ENCODE peak calls at places on chromosomes 3 and 15, in seven cellular contexts. One of them, this sample, is unnamed.

GRCh38 chr3:101203411-101203810 is 117.0 kb downstream of the IMPG2 start:
- DNase-seq in CD8-positive, alpha-beta memory T cell: no peak
- DNase-seq in hepatocyte: no peak
- DNase-seq in adrenal gland: no peak
- DNase-seq in hepatic stellate cell: no peak
- DNase-seq in hypothalamus: no peak
- DNase-seq in cardiac muscle cell: no peak
- DNase-seq in this sample: no peak

GRCh38 chr15:32908921-32909320 is 191.1 kb downstream of the GREM1 start:
- DNase-seq in hepatocyte: no peak
- DNase-seq in hypothalamus: no peak
- DNase-seq in cardiac muscle cell: no peak
- DNase-seq in adrenal gland: no peak
- DNase-seq in CD8-positive, alpha-beta memory T cell: no peak
- DNase-seq in hepatic stellate cell: no peak
- DNase-seq in this sample: no peak

GRCh38 chr15:74227968-74228722 is 8.0 kb upstream of the CCDC33 start:
- DNase-seq in hypothalamus: no peak
- DNase-seq in CD8-positive, alpha-beta memory T cell: no peak
- DNase-seq in cardiac muscle cell: no peak
- DNase-seq in hepatocyte: no peak
- DNase-seq in adrenal gland: no peak
- DNase-seq in hepatic stellate cell: no peak
- DNase-seq in this sample: no peak

GRCh38 chr3:37243811-37244748 is 69.7 kb upstream of the LRRFIP2 start:
- DNase-seq in adrenal gland: peak
- DNase-seq in hypothalamus: no peak
- DNase-seq in hepatocyte: peak
- DNase-seq in cardiac muscle cell: peak
- DNase-seq in hepatic stellate cell: peak
- DNase-seq in CD8-positive, alpha-beta memory T cell: peak
- DNase-seq in this sample: peak

GRCh38 chr3:35194666-35195065 is 444.7 kb upstream of the ARPP21 start:
- DNase-seq in hepatocyte: no peak
- DNase-seq in adrenal gland: no peak
- DNase-seq in CD8-positive, alpha-beta memory T cell: no peak
- DNase-seq in cardiac muscle cell: no peak
- DNase-seq in hypothalamus: no peak
- DNase-seq in hepatic stellate cell: no peak
- DNase-seq in this sample: no peak

GRCh38 chr15:78171864-78172472 is 22.8 kb downstream of the IDH3A start:
- DNase-seq in hepatic stellate cell: no peak
- DNase-seq in hepatocyte: no peak
- DNase-seq in cardiac muscle cell: no peak
- DNase-seq in hypothalamus: no peak
- DNase-seq in adrenal gland: no peak
- DNase-seq in CD8-positive, alpha-beta memory T cell: no peak
- DNase-seq in this sample: no peak

GRCh38 chr3:78645628-78646310 is 1122.0 kb downstream of the ROBO1 start:
- DNase-seq in hypothalamus: no peak
- DNase-seq in cardiac muscle cell: peak
- DNase-seq in CD8-positive, alpha-beta memory T cell: no peak
- DNase-seq in hepatic stellate cell: peak
- DNase-seq in hepatocyte: peak
- DNase-seq in adrenal gland: no peak
- DNase-seq in this sample: no peak

GRCh38 chr3:189041482-189042090 is 130.2 kb upstream of the TPRG1 start:
- DNase-seq in adrenal gland: peak
- DNase-seq in cardiac muscle cell: peak
- DNase-seq in hypothalamus: no peak
- DNase-seq in CD8-positive, alpha-beta memory T cell: peak
- DNase-seq in hepatocyte: peak
- DNase-seq in hepatic stellate cell: peak
- DNase-seq in this sample: peak

GRCh38 chr3:56975562-56975961 is 84.9 kb upstream of the SPATA12 start:
- DNase-seq in adrenal gland: no peak
- DNase-seq in hepatic stellate cell: no peak
- DNase-seq in hypothalamus: no peak
- DNase-seq in cardiac muscle cell: no peak
- DNase-seq in hepatocyte: peak
- DNase-seq in CD8-positive, alpha-beta memory T cell: no peak
- DNase-seq in this sample: no peak

GRCh38 chr3:158460929-158461328 is 110.1 kb upstream of the MLF1 start:
- DNase-seq in hepatocyte: no peak
- DNase-seq in hypothalamus: no peak
- DNase-seq in adrenal gland: no peak
- DNase-seq in cardiac muscle cell: no peak
- DNase-seq in hepatic stellate cell: no peak
- DNase-seq in CD8-positive, alpha-beta memory T cell: no peak
- DNase-seq in this sample: no peak

GRCh38 chr3:114566162-114566755 is 272.4 kb downstream of the TIGIT start:
- DNase-seq in hepatocyte: no peak
- DNase-seq in hepatic stellate cell: no peak
- DNase-seq in CD8-positive, alpha-beta memory T cell: no peak
- DNase-seq in cardiac muscle cell: no peak
- DNase-seq in hypothalamus: no peak
- DNase-seq in adrenal gland: no peak
- DNase-seq in this sample: no peak

GRCh38 chr3:66392512-66392911 is 108.3 kb downstream of the LRIG1 start:
- DNase-seq in hepatic stellate cell: no peak
- DNase-seq in cardiac muscle cell: no peak
- DNase-seq in adrenal gland: no peak
- DNase-seq in hypothalamus: no peak
- DNase-seq in hepatocyte: no peak
- DNase-seq in CD8-positive, alpha-beta memory T cell: no peak
- DNase-seq in this sample: no peak

GRCh38 chr3:145557405-145557804 is 603.6 kb downstream of the PLOD2 start:
- DNase-seq in hepatic stellate cell: no peak
- DNase-seq in cardiac muscle cell: no peak
- DNase-seq in CD8-positive, alpha-beta memory T cell: no peak
- DNase-seq in hypothalamus: no peak
- DNase-seq in hepatocyte: peak
- DNase-seq in adrenal gland: no peak
- DNase-seq in this sample: no peak

GRCh38 chr3:161274691-161275298 is 53.7 kb downstream of the NMD3 start:
- DNase-seq in CD8-positive, alpha-beta memory T cell: peak
- DNase-seq in hepatocyte: peak
- DNase-seq in adrenal gland: peak
- DNase-seq in hypothalamus: no peak
- DNase-seq in cardiac muscle cell: peak
- DNase-seq in hepatic stellate cell: peak
- DNase-seq in this sample: peak

GRCh38 chr15:74134387-74135027 is 4.1 kb downstream of the ISLR2 start:
- DNase-seq in CD8-positive, alpha-beta memory T cell: no peak
- DNase-seq in hepatocyte: peak
- DNase-seq in hepatic stellate cell: peak
- DNase-seq in cardiac muscle cell: peak
- DNase-seq in hypothalamus: no peak
- DNase-seq in adrenal gland: peak
- DNase-seq in this sample: peak

GRCh38 chr3:36480916-36481648 is 100.8 kb downstream of the STAC start:
- DNase-seq in CD8-positive, alpha-beta memory T cell: no peak
- DNase-seq in hepatic stellate cell: peak
- DNase-seq in cardiac muscle cell: no peak
- DNase-seq in hepatocyte: no peak
- DNase-seq in hypothalamus: no peak
- DNase-seq in adrenal gland: no peak
- DNase-seq in this sample: no peak

GRCh38 chr15:75397494-75397893 is 29.1 kb upstream of the MAN2C1 start:
- DNase-seq in hypothalamus: no peak
- DNase-seq in CD8-positive, alpha-beta memory T cell: no peak
- DNase-seq in hepatic stellate cell: no peak
- DNase-seq in hepatocyte: no peak
- DNase-seq in adrenal gland: no peak
- DNase-seq in cardiac muscle cell: no peak
- DNase-seq in this sample: no peak

GRCh38 chr3:185813205-185813604 is 11.6 kb downstream of the IGF2BP2 start:
- DNase-seq in cardiac muscle cell: no peak
- DNase-seq in hypothalamus: no peak
- DNase-seq in adrenal gland: no peak
- DNase-seq in hepatic stellate cell: no peak
- DNase-seq in hepatocyte: no peak
- DNase-seq in CD8-positive, alpha-beta memory T cell: no peak
- DNase-seq in this sample: no peak

GRCh38 chr3:18194431-18194830 is 230.7 kb downstream of the SATB1 start:
- DNase-seq in hepatocyte: no peak
- DNase-seq in adrenal gland: no peak
- DNase-seq in hypothalamus: no peak
- DNase-seq in cardiac muscle cell: no peak
- DNase-seq in hepatic stellate cell: no peak
- DNase-seq in CD8-positive, alpha-beta memory T cell: no peak
- DNase-seq in this sample: no peak

GRCh38 chr15:35134269-35134668 is 49.2 kb upstream of the NANOGP8 start:
- DNase-seq in hepatic stellate cell: no peak
- DNase-seq in cardiac muscle cell: no peak
- DNase-seq in adrenal gland: no peak
- DNase-seq in hypothalamus: no peak
- DNase-seq in CD8-positive, alpha-beta memory T cell: no peak
- DNase-seq in hepatocyte: no peak
- DNase-seq in this sample: no peak